ENCODE peak calls at places on chromosomes 11 and 22, in six cellular contexts. S is substantia nigra; Y is right atrium auricular region; R is A549; B is CD4-positive, alpha-beta memory T cell; Q is cardiac muscle cell. M is an unnamed sample.

GRCh38 chr22:44731357-44731970 is 20.9 kb upstream of the ARHGAP8 start:
- DNase-seq in S (no peak), Y (no peak), R (no peak), B (no peak), Q (no peak), M (no peak)

GRCh38 chr11:61689164-61689496 is 8.9 kb downstream of the DAGLA start:
- DNase-seq in S (no peak), Y (no peak), R (no peak), B (no peak), Q (no peak), M (no peak)

GRCh38 chr22:22942511-22943329 is 55.1 kb downstream of the IGLL5 start:
- DNase-seq in S (peak), Y (peak), R (peak), B (peak), Q (peak), M (peak)

GRCh38 chr22:46579751-46580449 is 40.3 kb upstream of the GRAMD4 start:
- DNase-seq in S (no peak), Y (no peak), R (no peak), B (no peak), Q (no peak), M (no peak)

GRCh38 chr11:110311783-110312578 is 15.6 kb upstream of the RDX start:
- DNase-seq in S (no peak), Y (no peak), R (no peak), B (no peak), Q (peak), M (no peak)

GRCh38 chr22:19977296-19978243 is 36.0 kb upstream of the TXNRD2 start:
- DNase-seq in S (no peak), Y (no peak), R (no peak), B (no peak), Q (no peak), M (no peak)

GRCh38 chr11:19853016-19853415 is 140.4 kb downstream of the NAV2 start:
- DNase-seq in S (no peak), Y (no peak), R (no peak), B (no peak), Q (no peak), M (no peak)

GRCh38 chr11:78549624-78550409 is 24.8 kb downstream of the NARS2 start:
- DNase-seq in S (no peak), Y (no peak), R (no peak), B (no peak), Q (no peak), M (no peak)

GRCh38 chr11:36711104-36711825 is 113.2 kb upstream of the RAG2 start:
- DNase-seq in S (no peak), Y (no peak), R (peak), B (no peak), Q (no peak), M (no peak)

GRCh38 chr22:45211848-45212247 is 28.8 kb downstream of the KIAA0930 start:
- DNase-seq in S (no peak), Y (no peak), R (peak), B (no peak), Q (no peak), M (no peak)

GRCh38 chr11:107928767-107929507 is 689 bp downstream of the RAB39A start:
- DNase-seq in S (no peak), Y (no peak), R (no peak), B (no peak), Q (no peak), M (no peak)

GRCh38 chr11:102241026-102241425 is 76.3 kb upstream of the BIRC3 start:
- DNase-seq in S (no peak), Y (no peak), R (no peak), B (no peak), Q (no peak), M (no peak)

GRCh38 chr11:46557684-46558151 is 36.1 kb downstream of the AMBRA1 start:
- DNase-seq in S (no peak), Y (no peak), R (no peak), B (no peak), Q (no peak), M (no peak)

GRCh38 chr22:27074016-27074415 is 416.6 kb downstream of the MIAT start:
- DNase-seq in S (no peak), Y (no peak), R (no peak), B (no peak), Q (no peak), M (no peak)

GRCh38 chr22:26860233-26860765 is 202.9 kb downstream of the MIAT start:
- DNase-seq in S (no peak), Y (no peak), R (no peak), B (no peak), Q (no peak), M (no peak)

GRCh38 chr11:120446802-120447201 is 64.7 kb upstream of the GRIK4 start:
- DNase-seq in S (no peak), Y (no peak), R (no peak), B (no peak), Q (no peak), M (no peak)

GRCh38 chr22:26502688-26503561 is 9.3 kb downstream of the TFIP11 start:
- DNase-seq in S (peak), Y (no peak), R (no peak), B (peak), Q (peak), M (peak)

GRCh38 chr11:69674886-69675714 is at the start of gene LTO1:
- DNase-seq in S (peak), Y (peak), R (peak), B (peak), Q (peak), M (peak)

GRCh38 chr22:27895600-27895999 is 23.5 kb downstream of the PITPNB start:
- DNase-seq in S (no peak), Y (no peak), R (no peak), B (no peak), Q (no peak), M (no peak)

GRCh38 chr11:35006389-35007128 is 90.1 kb downstream of the PDHX start:
- DNase-seq in S (no peak), Y (no peak), R (no peak), B (no peak), Q (no peak), M (peak)

GRCh38 chr22:27624705-27625104 is 176.9 kb downstream of the MN1 start:
- DNase-seq in S (no peak), Y (no peak), R (no peak), B (no peak), Q (no peak), M (no peak)

GRCh38 chr11:11010624-11011127 is 152.8 kb upstream of the ZBED5 start:
- DNase-seq in S (no peak), Y (peak), R (peak), B (no peak), Q (no peak), M (no peak)

GRCh38 chr22:19224985-19225384 is 46.4 kb upstream of the SLC25A1 start:
- DNase-seq in S (no peak), Y (no peak), R (no peak), B (no peak), Q (no peak), M (no peak)

GRCh38 chr11:35047179-35047578 is 91.8 kb upstream of the CD44 start:
- DNase-seq in S (no peak), Y (no peak), R (no peak), B (peak), Q (no peak), M (peak)

GRCh38 chr11:92886243-92886905 is 83.1 kb upstream of the MTNR1B start:
- DNase-seq in S (peak), Y (no peak), R (peak), B (no peak), Q (peak), M (no peak)

GRCh38 chr11:108895579-108896480 is 231.0 kb downstream of the DDX10 start:
- DNase-seq in S (no peak), Y (no peak), R (no peak), B (no peak), Q (peak), M (no peak)

GRCh38 chr22:40220316-40221054 is 42.8 kb downstream of the TNRC6B start:
- DNase-seq in S (no peak), Y (no peak), R (no peak), B (no peak), Q (peak), M (no peak)
- H3K27ac ChIP-seq in S (peak), Y (peak), R (no peak), B (no peak), Q (peak), M (no peak)

DNA sequence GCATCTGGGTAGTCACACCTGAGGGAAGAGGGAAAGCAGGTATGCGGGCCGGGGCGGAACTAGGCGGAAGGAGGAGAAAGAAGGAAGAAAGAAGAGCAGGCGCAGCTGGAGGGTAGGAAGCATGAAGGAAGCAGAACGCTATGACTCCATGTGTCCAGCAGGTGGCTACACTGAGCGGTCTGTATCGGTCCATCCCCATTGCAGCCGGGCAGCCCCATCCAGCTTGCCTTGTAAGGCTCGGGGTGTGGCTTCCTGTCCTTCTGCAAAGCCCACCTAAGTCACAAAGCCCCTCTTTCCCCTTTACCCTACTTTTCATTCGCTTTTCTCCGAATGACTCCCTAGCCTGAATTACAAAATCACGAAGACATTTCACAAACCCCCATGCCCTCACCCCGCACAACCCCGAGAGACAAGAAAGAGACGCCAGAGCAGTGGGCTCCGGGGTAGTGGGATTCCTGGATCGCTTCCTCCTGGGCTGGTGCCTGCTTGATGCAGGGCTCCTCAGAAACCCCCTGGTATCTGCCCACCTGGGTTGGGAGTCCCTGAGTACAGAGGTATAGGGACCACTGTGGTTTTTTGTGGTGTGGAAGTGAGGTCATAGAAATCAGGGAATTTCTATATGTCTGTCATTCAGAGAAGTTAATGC is 39.9 kb downstream of the BUD13 start:
- DNase-seq in S (peak), Y (no peak), R (peak), B (peak), Q (peak), M (peak)
- H3K27ac ChIP-seq in S (no peak), Y (no peak), R (no peak), B (no peak), Q (no peak), M (no peak)

DNA sequence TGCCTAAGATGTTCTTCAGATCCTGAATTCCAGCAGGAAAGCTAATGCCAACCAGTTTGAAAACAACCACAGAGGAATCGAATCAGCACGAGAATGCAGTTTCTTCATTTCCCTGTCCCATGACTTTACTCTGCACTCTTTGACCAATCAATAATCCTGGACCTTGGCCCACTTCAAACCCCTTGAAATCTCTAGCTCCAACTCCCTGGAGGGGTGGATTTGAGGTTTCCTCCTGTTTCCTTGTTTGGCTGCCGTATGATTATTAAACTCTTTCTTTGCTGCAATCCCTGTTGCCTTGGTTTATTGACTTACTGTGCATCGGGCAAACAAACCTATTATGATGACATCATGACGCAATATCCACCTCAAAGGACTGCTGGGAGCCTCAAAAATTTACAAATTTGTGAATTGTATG is 109.3 kb downstream of the FBXO7 start:
- DNase-seq in S (no peak), Y (no peak), R (no peak), B (no peak), Q (peak), M (no peak)
- H3K27ac ChIP-seq in S (no peak), Y (peak), R (peak), B (no peak), Q (no peak), M (no peak)

DNA sequence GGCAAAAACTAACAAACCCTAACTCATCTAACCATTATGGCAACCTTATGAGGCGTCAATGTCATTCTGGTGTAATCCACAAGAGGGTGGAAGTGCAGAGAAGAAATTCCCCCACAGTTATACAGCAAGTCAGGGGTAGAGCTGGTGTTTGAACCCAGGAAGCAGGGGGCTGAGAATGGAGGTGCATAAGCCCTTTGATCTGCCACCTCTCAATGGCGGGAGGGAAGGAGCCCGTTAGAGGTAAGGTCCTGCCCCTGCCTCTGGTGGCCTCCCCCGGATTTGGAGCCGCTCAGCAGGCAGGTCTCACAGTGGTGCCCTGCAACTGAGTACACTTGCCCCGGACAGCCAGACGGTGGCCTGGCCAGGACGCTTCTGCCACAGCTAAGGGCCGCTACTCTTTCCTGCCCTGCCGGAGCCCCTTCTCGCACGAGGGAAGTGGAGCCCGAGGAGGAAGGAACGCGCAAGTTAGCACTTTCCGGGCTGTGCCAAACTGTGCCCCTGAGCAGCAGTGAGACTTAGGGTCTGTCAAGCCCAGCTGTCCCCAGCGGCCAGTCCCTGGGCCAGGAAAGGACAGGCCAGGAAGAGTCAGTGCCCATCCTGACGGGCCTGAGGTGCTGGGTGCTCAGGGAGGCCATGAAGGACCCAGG is 1.1 kb downstream of the FXYD2 start:
- DNase-seq in S (no peak), Y (no peak), R (no peak), B (peak), Q (peak), M (no peak)
- H3K27ac ChIP-seq in S (no peak), Y (peak), R (peak), B (no peak), Q (no peak), M (no peak)

M was measured in effector memory CD4-positive, alpha-beta T cell.